ENCODE peak calls at places on chromosomes 5 and 9, in eight cellular contexts. F, C, J, R, D, A, Y and P are unnamed samples.

GRCh38 chr9:16884952-16885513 is 14.6 kb upstream of the BNC2 start:
- DNase-seq in F (peak), C (no peak), J (peak), R (no peak), D (peak), A (no peak), Y (no peak), P (no peak)

GRCh38 chr9:24832307-24832706 is 286.6 kb upstream of the IZUMO3 start:
- DNase-seq in F (no peak), C (no peak), J (no peak), R (no peak), D (no peak), A (no peak), Y (no peak), P (no peak)

GRCh38 chr5:139708877-139709586 is 60.9 kb downstream of the CXXC5 start:
- DNase-seq in F (peak), C (peak), J (peak), R (no peak), D (peak), A (no peak), Y (no peak), P (no peak)

GRCh38 chr5:88860501-88860900 is 22.5 kb downstream of the MEF2C start:
- DNase-seq in F (no peak), C (no peak), J (no peak), R (no peak), D (peak), A (no peak), Y (no peak), P (no peak)

GRCh38 chr5:113451797-113452196 is 17.0 kb upstream of the TSSK1B start:
- DNase-seq in F (no peak), C (no peak), J (no peak), R (no peak), D (no peak), A (no peak), Y (no peak), P (no peak)

GRCh38 chr5:172733179-172733973 is 37.6 kb downstream of the DUSP1 start:
- DNase-seq in F (peak), C (no peak), J (peak), R (peak), D (peak), A (peak), Y (no peak), P (no peak)

GRCh38 chr9:93577045-93577939 is 908 bp downstream of the PHF2 start:
- DNase-seq in F (no peak), C (peak), J (no peak), R (no peak), D (no peak), A (no peak), Y (no peak), P (no peak)

GRCh38 chr9:137679695-137680305 is 61.0 kb downstream of the EHMT1 start:
- DNase-seq in F (no peak), C (peak), J (no peak), R (no peak), D (no peak), A (no peak), Y (no peak), P (no peak)

GRCh38 chr5:43039468-43040286 is 442 bp downstream of the ANXA2R start:
- DNase-seq in F (peak), C (peak), J (peak), R (peak), D (peak), A (no peak), Y (peak), P (peak)

GRCh38 chr9:6929428-6929827 is 171.7 kb downstream of the KDM4C start:
- DNase-seq in F (no peak), C (no peak), J (no peak), R (no peak), D (no peak), A (no peak), Y (no peak), P (no peak)

GRCh38 chr9:115229496-115229895 is 111.5 kb upstream of the TNC start:
- DNase-seq in F (no peak), C (no peak), J (peak), R (no peak), D (no peak), A (no peak), Y (no peak), P (no peak)

GRCh38 chr5:96721351-96721970 is 59.3 kb downstream of the CAST start:
- DNase-seq in F (no peak), C (no peak), J (peak), R (no peak), D (no peak), A (no peak), Y (no peak), P (no peak)

GRCh38 chr9:98429613-98430012 is 174.2 kb upstream of the TBC1D2 start:
- DNase-seq in F (peak), C (no peak), J (peak), R (no peak), D (peak), A (peak), Y (no peak), P (no peak)

GRCh38 chr5:113020461-113021273 is 44.1 kb downstream of the DCP2 start:
- DNase-seq in F (no peak), C (no peak), J (peak), R (no peak), D (peak), A (no peak), Y (no peak), P (no peak)

GRCh38 chr9:129835860-129836223 is 584 bp downstream of the USP20 start:
- DNase-seq in F (no peak), C (no peak), J (peak), R (no peak), D (no peak), A (no peak), Y (no peak), P (no peak)

GRCh38 chr5:69416180-69416579 is 1.3 kb downstream of the MARVELD2 start:
- DNase-seq in F (no peak), C (no peak), J (no peak), R (no peak), D (no peak), A (no peak), Y (no peak), P (no peak)

GRCh38 chr9:94861589-94862241 is 135.2 kb downstream of the AOPEP start:
- DNase-seq in F (peak), C (no peak), J (peak), R (no peak), D (peak), A (no peak), Y (no peak), P (no peak)

GRCh38 chr5:150180241-150181027 is 9.4 kb upstream of the SLC6A7 start:
- DNase-seq in F (no peak), C (no peak), J (no peak), R (peak), D (no peak), A (no peak), Y (no peak), P (no peak)

GRCh38 chr5:85278193-85278592 is 893.5 kb upstream of the EDIL3 start:
- DNase-seq in F (no peak), C (no peak), J (no peak), R (no peak), D (no peak), A (no peak), Y (no peak), P (no peak)

GRCh38 chr5:59124983-59125960 is 542.4 kb downstream of the RAB3C start:
- DNase-seq in F (no peak), C (no peak), J (no peak), R (no peak), D (no peak), A (no peak), Y (no peak), P (no peak)

GRCh38 chr5:179209359-179210150 is 135.7 kb downstream of the ADAMTS2 start:
- DNase-seq in F (peak), C (no peak), J (peak), R (no peak), D (no peak), A (peak), Y (no peak), P (no peak)

GRCh38 chr5:136058031-136058971 is 29.5 kb downstream of the TGFBI start:
- DNase-seq in F (peak), C (peak), J (peak), R (peak), D (peak), A (peak), Y (no peak), P (no peak)

GRCh38 chr5:16920109-16920816 is 15.8 kb downstream of the MYO10 start:
- DNase-seq in F (no peak), C (no peak), J (no peak), R (no peak), D (no peak), A (no peak), Y (no peak), P (no peak)

GRCh38 chr5:133921899-133922468 is 46.4 kb downstream of the C5orf15 start:
- DNase-seq in F (no peak), C (peak), J (no peak), R (no peak), D (no peak), A (no peak), Y (no peak), P (no peak)